ENCODE peak calls at places on chromosomes 7 and 10, in six cellular contexts. D is A549, I is BJ, Y is heart left ventricle, X is right lobe of liver, W is choroid plexus epithelial cell. J is an unnamed sample.

GRCh38 chr7:135740868-135741267 is 7.7 kb downstream of the FAM180A start:
- DNase-seq in D (no peak), I (no peak), Y (no peak), X (no peak), W (no peak), J (no peak)

GRCh38 chr10:78914060-78914378 is 154.7 kb upstream of the ZMIZ1 start:
- DNase-seq in D (no peak), I (no peak), Y (no peak), X (peak; percentile 61), W (no peak), J (no peak)

GRCh38 chr10:61643316-61643751 is 19.4 kb upstream of the CABCOCO1 start:
- DNase-seq in D (no peak), I (peak; percentile 64), Y (no peak), X (no peak), W (peak; percentile 85), J (peak; percentile 68)

GRCh38 chr10:80132299-80133139 is at the start of gene PLAC9:
- DNase-seq in D (peak; percentile 18), I (no peak), Y (peak; percentile 60), X (no peak), W (no peak), J (peak; percentile 73)

GRCh38 chr7:44283381-44284211 is 41.8 kb downstream of the CAMK2B start:
- DNase-seq in D (no peak), I (no peak), Y (peak; percentile 58), X (peak; percentile 43), W (no peak), J (no peak)

GRCh38 chr10:49187950-49188761 is at the start of gene TMEM273:
- DNase-seq in D (no peak), I (no peak), Y (peak; percentile 90), X (peak; percentile 84), W (no peak), J (no peak)

GRCh38 chr10:74329873-74330272 is 178.9 kb downstream of the ADK start:
- DNase-seq in D (no peak), I (no peak), Y (no peak), X (no peak), W (no peak), J (peak; percentile 49)

GRCh38 chr7:55130554-55131198 is 111.9 kb downstream of the EGFR start:
- DNase-seq in D (no peak), I (no peak), Y (no peak), X (no peak), W (peak; percentile 97), J (peak; percentile 94)

GRCh38 chr10:78910886-78911285 is 157.9 kb upstream of the ZMIZ1 start:
- DNase-seq in D (no peak), I (no peak), Y (no peak), X (no peak), W (no peak), J (no peak)

GRCh38 chr7:158078161-158078910 is 509.3 kb downstream of the PTPRN2 start:
- DNase-seq in D (no peak), I (no peak), Y (no peak), X (no peak), W (no peak), J (no peak)

GRCh38 chr10:18222870-18223269 is 82.6 kb downstream of the CACNB2 start:
- DNase-seq in D (no peak), I (no peak), Y (no peak), X (no peak), W (no peak), J (no peak)

GRCh38 chr10:17003666-17004065 is 125.9 kb downstream of the CUBN start:
- DNase-seq in D (no peak), I (no peak), Y (no peak), X (no peak), W (no peak), J (no peak)

GRCh38 chr7:121219031-121219430 is 109.8 kb upstream of the WNT16 start:
- DNase-seq in D (no peak), I (no peak), Y (no peak), X (no peak), W (no peak), J (no peak)

GRCh38 chr10:132117146-132117545 is 51.4 kb downstream of the JAKMIP3 start:
- DNase-seq in D (no peak), I (no peak), Y (no peak), X (peak; percentile 38), W (no peak), J (no peak)

GRCh38 chr10:35916791-35917190 is 274.7 kb upstream of the FZD8 start:
- DNase-seq in D (no peak), I (no peak), Y (no peak), X (no peak), W (peak; percentile 66), J (no peak)

GRCh38 chr10:102627446-102628293 is 16.6 kb upstream of the TRIM8 start:
- DNase-seq in D (peak; percentile 71), I (no peak), Y (peak; percentile 60), X (peak; percentile 84), W (peak; percentile 67), J (peak; percentile 86)
- H3K4me3 ChIP-seq in D (no peak overlapping the region), I (no peak overlapping the region), Y (no peak overlapping the region), X (no peak overlapping the region), W (no peak overlapping the region), J (no peak overlapping the region)

GRCh38 chr10:555281-555680 is 134.2 kb downstream of the DIP2C start:
- DNase-seq in D (no peak), I (no peak), Y (no peak), X (no peak), W (no peak), J (no peak)

GRCh38 chr10:555682-556350 is 133.7 kb downstream of the DIP2C start:
- DNase-seq in D (no peak), I (no peak), Y (no peak), X (no peak), W (no peak), J (no peak)

GRCh38 chr10:558331-558730 is 131.1 kb downstream of the DIP2C start:
- DNase-seq in D (no peak), I (no peak), Y (no peak), X (no peak), W (no peak), J (no peak)

GRCh38 chr10:557792-558328 is 131.6 kb downstream of the DIP2C start:
- DNase-seq in D (no peak), I (no peak), Y (no peak), X (no peak), W (peak; percentile 50), J (peak; percentile 36)

DNA sequence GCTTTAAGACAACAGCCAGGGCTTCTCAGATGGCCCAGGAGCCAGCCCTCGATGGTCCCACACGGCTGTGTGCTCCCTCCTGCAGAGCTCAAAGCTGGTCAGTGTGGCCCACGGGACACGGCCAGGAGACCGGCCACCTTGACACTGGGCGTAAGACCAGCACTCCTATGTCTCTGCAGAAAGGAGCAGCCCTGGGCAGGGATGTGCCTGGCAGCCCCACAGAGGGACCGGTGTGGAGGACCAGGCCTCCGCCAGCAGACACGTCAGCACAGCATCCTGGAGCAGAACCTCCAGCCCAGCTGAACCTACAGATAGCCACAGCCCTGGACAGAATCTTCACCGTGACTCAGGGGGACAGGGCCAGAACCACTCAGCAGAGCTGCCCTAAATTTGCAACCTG is 132.5 kb downstream of the DIP2C start:
- DNase-seq in D (no peak), I (no peak), Y (no peak), X (no peak), W (no peak), J (no peak)
- TF ChIP-seq CTCF in D (no peak), I (no peak), Y (no peak), X (no peak), W (no peak), J (no peak)

DNA sequence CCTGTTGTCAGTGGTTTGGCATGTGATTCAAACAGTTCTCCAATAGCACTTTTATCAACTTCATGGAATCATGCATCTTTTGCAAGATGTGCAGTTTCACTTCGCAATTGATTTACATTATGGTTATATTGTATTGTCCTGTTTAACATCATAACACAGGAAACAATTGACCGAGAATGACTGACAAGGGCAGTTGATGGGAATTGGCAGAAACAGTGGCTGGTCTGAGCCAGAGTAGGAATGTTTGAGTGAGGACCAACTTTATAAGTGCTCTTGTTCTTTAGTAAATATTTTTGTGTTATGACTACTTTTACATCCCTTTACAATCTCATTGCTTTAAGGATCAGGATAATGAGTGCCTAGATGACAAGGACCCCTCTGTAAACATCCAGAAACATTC is 2.2 kb downstream of the KLHL7 start:
- DNase-seq in D (no peak), I (no peak), Y (no peak), X (no peak), W (no peak), J (no peak)
- H3K4me3 ChIP-seq in D (no peak overlapping the region), I (no peak overlapping the region), Y (peak overlapping the region; percentile 97), X (no peak overlapping the region), W (no peak overlapping the region), J (peak overlapping the region; percentile 96)

GRCh38 chr7:87882538-87882937 is 6.2 kb downstream of the DBF4 start:
- DNase-seq in D (no peak), I (no peak), Y (no peak), X (no peak), W (no peak), J (no peak)

GRCh38 chr7:87885018-87885417 is 8.7 kb downstream of the DBF4 start:
- DNase-seq in D (no peak), I (no peak), Y (no peak), X (no peak), W (peak; percentile 35), J (no peak)

DNA sequence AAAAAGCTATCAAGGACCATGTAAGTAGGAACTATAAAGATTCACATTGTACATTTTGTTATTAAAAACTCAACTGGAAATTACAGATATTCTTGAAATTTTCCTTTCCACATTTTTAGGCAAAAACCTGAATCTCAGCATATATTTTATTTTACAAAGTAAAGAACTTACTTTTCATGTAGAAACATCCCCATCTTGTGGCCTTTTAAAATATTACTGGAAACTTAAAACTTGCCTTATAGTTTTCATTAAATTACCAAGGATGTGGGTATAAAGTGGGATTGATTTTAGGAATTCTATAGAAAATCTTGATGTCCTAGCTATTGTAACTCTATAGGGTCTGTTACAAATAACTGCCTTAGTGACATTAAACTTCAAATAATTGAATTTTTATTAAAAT is 10.6 kb downstream of the DBF4 start:
- DNase-seq in D (no peak), I (no peak), Y (no peak), X (no peak), W (peak; percentile 70), J (peak; percentile 65)
- TF ChIP-seq CTCF in D (peak; percentile 60), I (peak; percentile 30), Y (peak; percentile 44), X (peak; percentile 54), W (peak; percentile 44), J (peak; percentile 29)

DNA sequence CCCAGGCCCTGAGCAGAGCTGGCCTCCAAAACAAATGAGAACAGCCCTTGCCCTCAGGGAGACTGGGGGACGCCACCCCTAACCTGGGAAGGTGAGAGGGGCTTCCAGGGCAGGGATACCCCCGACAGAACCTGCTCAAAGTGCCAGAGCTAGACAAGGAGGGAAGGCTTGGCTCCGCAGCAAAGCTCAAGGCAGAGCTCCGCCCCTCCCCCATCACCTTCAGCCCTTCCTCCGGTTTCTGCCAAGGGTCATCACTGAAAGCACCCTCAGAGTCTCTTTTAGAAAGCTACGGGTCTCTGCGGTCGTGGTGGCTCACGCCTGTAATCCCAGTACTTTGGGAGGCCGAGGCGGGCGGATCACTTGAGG is 73.4 kb upstream of the CUX1 start:
- DNase-seq in D (no peak), I (no peak), Y (no peak), X (no peak), W (no peak), J (no peak)
- H3K4me3 ChIP-seq in D (peak overlapping the region; percentile 55), I (no peak overlapping the region), Y (peak overlapping the region; percentile 47), X (no peak overlapping the region), W (no peak overlapping the region), J (no peak overlapping the region)